ENCODE peak calls at places on chromosomes 16 and 17, in five cellular contexts. One of them, this sample, is unnamed.

GRCh38 chr17:65952586-65952985 is 239.3 kb downstream of the CEP112 start:
- DNase-seq in mesenchymal stem cell: no peak
- DNase-seq in fibroblast of lung: no peak
- DNase-seq in neuronal stem cell: no peak
- DNase-seq in HCT116: no peak
- DNase-seq in this sample: no peak

GRCh38 chr16:19168173-19169080 is at the start of gene SYT17:
- DNase-seq in mesenchymal stem cell: peak; percentile 45
- DNase-seq in fibroblast of lung: no peak
- DNase-seq in neuronal stem cell: peak; percentile 21
- DNase-seq in HCT116: no peak
- DNase-seq in this sample: peak; percentile 23

GRCh38 chr17:32551186-32551955 is 64.6 kb downstream of the CDK5R1 start:
- DNase-seq in mesenchymal stem cell: peak; percentile 52
- DNase-seq in fibroblast of lung: peak; percentile 84
- DNase-seq in neuronal stem cell: no peak
- DNase-seq in HCT116: no peak
- DNase-seq in this sample: peak; percentile 1

GRCh38 chr17:76569607-76570279 is 15.9 kb downstream of the ST6GALNAC2 start:
- DNase-seq in mesenchymal stem cell: no peak
- DNase-seq in fibroblast of lung: peak; percentile 35
- DNase-seq in neuronal stem cell: peak; percentile 38
- DNase-seq in HCT116: no peak
- DNase-seq in this sample: no peak

GRCh38 chr17:18986541-18987229 is 17.9 kb downstream of the FAM83G start:
- DNase-seq in mesenchymal stem cell: no peak
- DNase-seq in fibroblast of lung: no peak
- DNase-seq in neuronal stem cell: no peak
- DNase-seq in HCT116: no peak
- DNase-seq in this sample: no peak

GRCh38 chr17:77371117-77371887 is 230.5 kb downstream of the SEC14L1 start:
- DNase-seq in mesenchymal stem cell: peak; percentile 76
- DNase-seq in fibroblast of lung: peak; percentile 81
- DNase-seq in neuronal stem cell: no peak
- DNase-seq in HCT116: no peak
- DNase-seq in this sample: peak; percentile 79

GRCh38 chr17:69250641-69251040 is 22.0 kb upstream of the ABCA10 start:
- DNase-seq in mesenchymal stem cell: no peak
- DNase-seq in fibroblast of lung: peak; percentile 44
- DNase-seq in neuronal stem cell: no peak
- DNase-seq in HCT116: no peak
- DNase-seq in this sample: peak; percentile 57

GRCh38 chr16:54194008-54194731 is 92.4 kb downstream of the IRX3 start:
- DNase-seq in mesenchymal stem cell: no peak
- DNase-seq in fibroblast of lung: peak; percentile 47
- DNase-seq in neuronal stem cell: peak; percentile 18
- DNase-seq in HCT116: no peak
- DNase-seq in this sample: peak; percentile 17

GRCh38 chr16:23634461-23635036 is 6.6 kb downstream of the PALB2 start:
- DNase-seq in mesenchymal stem cell: no peak
- DNase-seq in fibroblast of lung: no peak
- DNase-seq in neuronal stem cell: no peak
- DNase-seq in HCT116: no peak
- DNase-seq in this sample: no peak

GRCh38 chr17:65170839-65171238 is 33.7 kb downstream of the RGS9 start:
- DNase-seq in mesenchymal stem cell: peak; percentile 60
- DNase-seq in fibroblast of lung: peak; percentile 53
- DNase-seq in neuronal stem cell: no peak
- DNase-seq in HCT116: no peak
- DNase-seq in this sample: no peak

GRCh38 chr16:15578824-15579223 is 64.1 kb downstream of the MARF1 start:
- DNase-seq in mesenchymal stem cell: no peak
- DNase-seq in fibroblast of lung: no peak
- DNase-seq in neuronal stem cell: no peak
- DNase-seq in HCT116: no peak
- DNase-seq in this sample: no peak

GRCh38 chr16:29812754-29813643 is 1.0 kb downstream of the PRRT2 start:
- DNase-seq in mesenchymal stem cell: no peak
- DNase-seq in fibroblast of lung: no peak
- DNase-seq in neuronal stem cell: no peak
- DNase-seq in HCT116: no peak
- DNase-seq in this sample: no peak

GRCh38 chr17:74473294-74473693 is 6.9 kb downstream of the CD300A start:
- DNase-seq in mesenchymal stem cell: no peak
- DNase-seq in fibroblast of lung: no peak
- DNase-seq in neuronal stem cell: no peak
- DNase-seq in HCT116: no peak
- DNase-seq in this sample: no peak

GRCh38 chr17:83180996-83181481 is 101.6 kb downstream of the METRNL start:
- DNase-seq in mesenchymal stem cell: no peak
- DNase-seq in fibroblast of lung: no peak
- DNase-seq in neuronal stem cell: no peak
- DNase-seq in HCT116: no peak
- DNase-seq in this sample: no peak

GRCh38 chr16:46857261-46857962 is 26.4 kb upstream of the C16orf87 start:
- DNase-seq in mesenchymal stem cell: peak; percentile 76
- DNase-seq in fibroblast of lung: peak; percentile 67
- DNase-seq in neuronal stem cell: no peak
- DNase-seq in HCT116: peak; percentile 26
- DNase-seq in this sample: peak; percentile 58

GRCh38 chr17:1232331-1232730 is 37.9 kb upstream of the BHLHA9 start:
- DNase-seq in mesenchymal stem cell: no peak
- DNase-seq in fibroblast of lung: no peak
- DNase-seq in neuronal stem cell: no peak
- DNase-seq in HCT116: no peak
- DNase-seq in this sample: no peak

GRCh38 chr17:34673516-34673915 is 94.1 kb downstream of the TMEM132E start:
- DNase-seq in mesenchymal stem cell: no peak
- DNase-seq in fibroblast of lung: no peak
- DNase-seq in neuronal stem cell: no peak
- DNase-seq in HCT116: no peak
- DNase-seq in this sample: no peak

GRCh38 chr16:77408607-77409006 is 26.2 kb downstream of the ADAMTS18 start:
- DNase-seq in mesenchymal stem cell: no peak
- DNase-seq in fibroblast of lung: no peak
- DNase-seq in neuronal stem cell: no peak
- DNase-seq in HCT116: no peak
- DNase-seq in this sample: no peak

GRCh38 chr16:75929056-75929455 is 202.8 kb upstream of the CPHXL start:
- DNase-seq in mesenchymal stem cell: peak; percentile 41
- DNase-seq in fibroblast of lung: peak; percentile 20
- DNase-seq in neuronal stem cell: no peak
- DNase-seq in HCT116: no peak
- DNase-seq in this sample: no peak

GRCh38 chr17:56949595-56949994 is 11.3 kb downstream of the COIL start:
- DNase-seq in mesenchymal stem cell: no peak
- DNase-seq in fibroblast of lung: no peak
- DNase-seq in neuronal stem cell: no peak
- DNase-seq in HCT116: no peak
- DNase-seq in this sample: no peak

GRCh38 chr17:66347661-66348604 is 45.5 kb downstream of the PRKCA start:
- DNase-seq in mesenchymal stem cell: peak; percentile 54
- DNase-seq in fibroblast of lung: peak; percentile 56
- DNase-seq in neuronal stem cell: no peak
- DNase-seq in HCT116: no peak
- DNase-seq in this sample: peak; percentile 27

GRCh38 chr17:3038941-3039340 is 24.5 kb downstream of the OR1D5 start:
- DNase-seq in mesenchymal stem cell: no peak
- DNase-seq in fibroblast of lung: no peak
- DNase-seq in neuronal stem cell: no peak
- DNase-seq in HCT116: no peak
- DNase-seq in this sample: no peak

GRCh38 chr17:69870091-69870530 is 204.9 kb upstream of the KCNJ16 start:
- DNase-seq in mesenchymal stem cell: peak; percentile 78
- DNase-seq in fibroblast of lung: peak; percentile 94
- DNase-seq in neuronal stem cell: peak; percentile 17
- DNase-seq in HCT116: no peak
- DNase-seq in this sample: peak; percentile 51

GRCh38 chr16:79707867-79708266 is 107.3 kb upstream of the MAF start:
- DNase-seq in mesenchymal stem cell: no peak
- DNase-seq in fibroblast of lung: peak; percentile 11
- DNase-seq in neuronal stem cell: no peak
- DNase-seq in HCT116: no peak
- DNase-seq in this sample: no peak

GRCh38 chr17:55606431-55606830 is 95.2 kb upstream of the SMIM36 start:
- DNase-seq in mesenchymal stem cell: peak; percentile 93
- DNase-seq in fibroblast of lung: no peak
- DNase-seq in neuronal stem cell: no peak
- DNase-seq in HCT116: no peak
- DNase-seq in this sample: no peak

GRCh38 chr17:19237389-19238166 is 412 bp downstream of the EPN2 start:
- DNase-seq in mesenchymal stem cell: peak; percentile 52
- DNase-seq in fibroblast of lung: no peak
- DNase-seq in neuronal stem cell: peak; percentile 45
- DNase-seq in HCT116: no peak
- DNase-seq in this sample: peak; percentile 54

GRCh38 chr17:16106161-16106891 is 106.7 kb downstream of the TTC19 start:
- DNase-seq in mesenchymal stem cell: peak; percentile 86
- DNase-seq in fibroblast of lung: peak; percentile 77
- DNase-seq in neuronal stem cell: no peak
- DNase-seq in HCT116: no peak
- DNase-seq in this sample: no peak

GRCh38 chr17:19676901-19677300 is 28.4 kb downstream of the ALDH3A2 start:
- DNase-seq in mesenchymal stem cell: no peak
- DNase-seq in fibroblast of lung: no peak
- DNase-seq in neuronal stem cell: no peak
- DNase-seq in HCT116: no peak
- DNase-seq in this sample: no peak

GRCh38 chr16:86448306-86448705 is 62.0 kb upstream of the FOXF1 start:
- DNase-seq in mesenchymal stem cell: peak; percentile 63
- DNase-seq in fibroblast of lung: no peak
- DNase-seq in neuronal stem cell: no peak
- DNase-seq in HCT116: no peak
- DNase-seq in this sample: no peak

GRCh38 chr17:968812-969766 is 10.5 kb downstream of the NXN start:
- DNase-seq in mesenchymal stem cell: no peak
- DNase-seq in fibroblast of lung: peak; percentile 25
- DNase-seq in neuronal stem cell: no peak
- DNase-seq in HCT116: peak; percentile 62
- DNase-seq in this sample: peak; percentile 83

GRCh38 chr16:87951550-87952538 is 610 bp downstream of the BANP start:
- DNase-seq in mesenchymal stem cell: peak; percentile 41
- DNase-seq in fibroblast of lung: peak; percentile 9
- DNase-seq in neuronal stem cell: peak; percentile 38
- DNase-seq in HCT116: no peak
- DNase-seq in this sample: no peak

GRCh38 chr16:320206-320605 is 32.3 kb downstream of the AXIN1 start:
- DNase-seq in mesenchymal stem cell: no peak
- DNase-seq in fibroblast of lung: no peak
- DNase-seq in neuronal stem cell: no peak
- DNase-seq in HCT116: no peak
- DNase-seq in this sample: no peak

GRCh38 chr17:82338858-82339633 is 5.5 kb upstream of the SECTM1 start:
- DNase-seq in mesenchymal stem cell: peak; percentile 74
- DNase-seq in fibroblast of lung: peak; percentile 77
- DNase-seq in neuronal stem cell: no peak
- DNase-seq in HCT116: peak; percentile 72
- DNase-seq in this sample: peak; percentile 68

GRCh38 chr16:11666108-11667055 is 1.9 kb upstream of the SNN start:
- DNase-seq in mesenchymal stem cell: no peak
- DNase-seq in fibroblast of lung: no peak
- DNase-seq in neuronal stem cell: no peak
- DNase-seq in HCT116: no peak
- DNase-seq in this sample: no peak
- H3K4me1 ChIP-seq in mesenchymal stem cell: peaks cover 19% of the 10 kb centered on the region
- H3K4me1 ChIP-seq in fibroblast of lung: peaks cover 2% of the 10 kb centered on the region
- H3K4me1 ChIP-seq in neuronal stem cell: peaks cover 29% of the 10 kb centered on the region
- H3K4me1 ChIP-seq in HCT116: peaks cover 10% of the 10 kb centered on the region
- H3K4me1 ChIP-seq in this sample: peaks cover 11% of the 10 kb centered on the region

DNA sequence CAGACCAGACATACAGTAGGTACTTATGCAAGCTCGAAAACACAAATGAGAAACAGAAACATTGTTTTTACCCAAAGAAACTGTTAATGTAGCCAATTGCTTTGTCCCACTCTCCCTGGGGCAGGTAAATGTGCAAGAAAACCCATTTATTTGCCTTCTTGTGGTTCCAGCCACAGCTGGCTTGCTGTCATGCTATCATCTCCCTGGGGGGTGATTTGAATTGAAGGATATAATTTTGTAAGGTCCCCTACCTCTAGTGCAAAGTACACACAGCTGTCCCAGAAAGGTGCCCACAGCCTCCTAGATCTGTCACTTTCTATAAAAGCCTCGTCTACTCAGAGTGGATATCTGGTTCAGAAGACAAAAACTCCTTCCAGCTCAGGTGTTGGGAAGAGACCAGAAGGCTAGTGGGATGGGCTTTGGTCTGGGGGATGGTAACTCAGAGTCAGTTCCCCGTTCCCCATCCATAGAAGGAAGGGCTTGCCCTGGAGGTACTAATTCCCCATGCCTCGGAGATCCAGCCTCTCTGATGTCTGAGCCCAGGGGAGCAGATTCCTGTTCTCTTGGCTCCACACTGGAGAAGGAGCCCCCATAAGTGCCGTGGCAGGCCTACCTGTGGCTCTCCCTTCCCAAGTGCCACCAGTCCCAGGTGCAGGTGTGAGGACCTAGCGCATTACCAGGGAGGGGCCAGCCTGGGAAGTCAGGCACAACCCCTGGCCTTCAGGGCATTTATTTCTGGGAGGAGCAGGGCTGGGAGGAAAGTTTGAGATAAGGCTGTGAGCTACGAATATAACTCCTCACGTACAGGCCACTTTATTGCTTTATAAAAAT is 2.4 kb upstream of the PRR15L start:
- DNase-seq in mesenchymal stem cell: no peak
- DNase-seq in fibroblast of lung: no peak
- DNase-seq in neuronal stem cell: no peak
- DNase-seq in HCT116: no peak
- DNase-seq in this sample: no peak
- H3K9ac ChIP-seq in mesenchymal stem cell: no peak overlapping the region
- H3K9ac ChIP-seq in fibroblast of lung: no peak overlapping the region
- H3K9ac ChIP-seq in neuronal stem cell: no peak overlapping the region
- H3K9ac ChIP-seq in HCT116: no peak overlapping the region
- H3K9ac ChIP-seq in this sample: no peak overlapping the region

GRCh38 chr16:1530883-1531637 is 2.4 kb upstream of the TMEM204 start:
- DNase-seq in mesenchymal stem cell: peak; percentile 90
- DNase-seq in fibroblast of lung: no peak
- DNase-seq in neuronal stem cell: no peak
- DNase-seq in HCT116: no peak
- DNase-seq in this sample: peak; percentile 94
- H3K4me1 ChIP-seq in mesenchymal stem cell: peaks cover 31% of the 10 kb centered on the region
- H3K4me1 ChIP-seq in fibroblast of lung: peaks cover 29% of the 10 kb centered on the region
- H3K4me1 ChIP-seq in neuronal stem cell: peaks cover 4% of the 10 kb centered on the region
- H3K4me1 ChIP-seq in HCT116: no peaks in the 10 kb centered on the region
- H3K4me1 ChIP-seq in this sample: peaks cover 50% of the 10 kb centered on the region

GRCh38 chr17:29588561-29589411 is 662 bp downstream of the GIT1 start:
- DNase-seq in mesenchymal stem cell: peak; percentile 57
- DNase-seq in fibroblast of lung: peak; percentile 24
- DNase-seq in neuronal stem cell: no peak
- DNase-seq in HCT116: no peak
- DNase-seq in this sample: peak; percentile 68

GRCh38 chr17:29586676-29587469 is 2.6 kb downstream of the GIT1 start:
- DNase-seq in mesenchymal stem cell: no peak
- DNase-seq in fibroblast of lung: no peak
- DNase-seq in neuronal stem cell: no peak
- DNase-seq in HCT116: no peak
- DNase-seq in this sample: no peak

GRCh38 chr17:29589524-29590260 is at the start of gene GIT1:
- DNase-seq in mesenchymal stem cell: peak; percentile 81
- DNase-seq in fibroblast of lung: peak; percentile 79
- DNase-seq in neuronal stem cell: peak; percentile 87
- DNase-seq in HCT116: peak; percentile 59
- DNase-seq in this sample: peak; percentile 96

GRCh38 chr17:29587591-29587990 is 1.9 kb downstream of the GIT1 start:
- DNase-seq in mesenchymal stem cell: no peak
- DNase-seq in fibroblast of lung: no peak
- DNase-seq in neuronal stem cell: no peak
- DNase-seq in HCT116: no peak
- DNase-seq in this sample: no peak

GRCh38 chr17:29588017-29588557 is 1.4 kb downstream of the GIT1 start:
- DNase-seq in mesenchymal stem cell: no peak
- DNase-seq in fibroblast of lung: peak; percentile 12
- DNase-seq in neuronal stem cell: no peak
- DNase-seq in HCT116: no peak
- DNase-seq in this sample: no peak
- H3K9ac ChIP-seq in mesenchymal stem cell: peak overlapping the region; percentile 92
- H3K9ac ChIP-seq in fibroblast of lung: peak overlapping the region; percentile 39
- H3K9ac ChIP-seq in neuronal stem cell: peak overlapping the region; percentile 99
- H3K9ac ChIP-seq in HCT116: peak overlapping the region; percentile 83
- H3K9ac ChIP-seq in this sample: peak overlapping the region; percentile 91